ENCODE peak calls at places on chromosomes 7 and 10, in eight cellular contexts. H, B, O, C, L, M, P and R are unnamed samples.

GRCh38 chr10:63260860-63261251 is 127.7 kb downstream of the NRBF2 start:
- DNase-seq in H (no peak), B (no peak), O (no peak), C (no peak), L (no peak), M (no peak), P (no peak), R (no peak)

GRCh38 chr10:118792501-118792900 is 37.7 kb upstream of the CACUL1 start:
- DNase-seq in H (no peak), B (no peak), O (no peak), C (no peak), L (peak; percentile 58), M (no peak), P (no peak), R (no peak)

GRCh38 chr10:115022754-115023153 is 70.4 kb upstream of the ATRNL1 start:
- DNase-seq in H (no peak), B (no peak), O (no peak), C (no peak), L (no peak), M (no peak), P (no peak), R (no peak)

GRCh38 chr7:46115410-46115809 is 194.3 kb upstream of the IGFBP3 start:
- DNase-seq in H (no peak), B (no peak), O (no peak), C (no peak), L (no peak), M (no peak), P (no peak), R (no peak)

GRCh38 chr7:24755541-24756416 is 1.5 kb downstream of the GSDME start:
- DNase-seq in H (peak; percentile 59), B (no peak), O (peak; percentile 42), C (no peak), L (no peak), M (peak; percentile 95), P (no peak), R (no peak)

GRCh38 chr7:159051916-159052315 is 92.8 kb downstream of the VIPR2 start:
- DNase-seq in H (no peak), B (no peak), O (no peak), C (no peak), L (no peak), M (no peak), P (no peak), R (no peak)

GRCh38 chr7:1666251-1666778 is 3.8 kb upstream of the ELFN1 start:
- DNase-seq in H (peak; percentile 63), B (no peak), O (no peak), C (no peak), L (peak; percentile 39), M (no peak), P (no peak), R (no peak)

GRCh38 chr7:29035044-29035740 is 77.1 kb upstream of the TRIL start:
- DNase-seq in H (no peak), B (no peak), O (peak; percentile 31), C (no peak), L (no peak), M (peak; percentile 89), P (no peak), R (no peak)

GRCh38 chr10:132167976-132168375 is 18.8 kb upstream of the DPYSL4 start:
- DNase-seq in H (no peak), B (no peak), O (no peak), C (no peak), L (peak; percentile 23), M (no peak), P (no peak), R (no peak)

GRCh38 chr7:10734595-10734994 is 239.1 kb upstream of the PHF14 start:
- DNase-seq in H (no peak), B (no peak), O (no peak), C (no peak), L (no peak), M (no peak), P (no peak), R (no peak)

GRCh38 chr10:87585565-87586514 is 73.8 kb upstream of the PAPSS2 start:
- DNase-seq in H (no peak), B (no peak), O (no peak), C (no peak), L (no peak), M (peak; percentile 84), P (no peak), R (no peak)